ENCODE peak calls at places on chromosomes 1 and 21, in five cellular contexts. One of them, this sample, is unnamed.
A peak's percentile ranks its signal among the peaks of the same experiment; 100 is the strongest.

GRCh38 chr1:7770939-7771672 is at the start of gene VAMP3:
- DNase-seq in right atrium auricular region: peak; percentile 88
- DNase-seq in trophoblast cell: peak; percentile 69
- DNase-seq in stimulated activated CD4-positive, alpha-beta T cell treated with anti-CD3 and anti-CD28 coated beads, Interleukin-4, amount 100 ng/mL, for 1 hour: peak; percentile 87
- DNase-seq in nucleus accumbens: peak; percentile 79
- DNase-seq in this sample: peak; percentile 86

GRCh38 chr1:200234938-200235337 is 174.9 kb downstream of the ZNF281 start:
- DNase-seq in right atrium auricular region: no peak
- DNase-seq in trophoblast cell: no peak
- DNase-seq in stimulated activated CD4-positive, alpha-beta T cell treated with anti-CD3 and anti-CD28 coated beads, Interleukin-4, amount 100 ng/mL, for 1 hour: no peak
- DNase-seq in nucleus accumbens: no peak
- DNase-seq in this sample: no peak

GRCh38 chr1:230031131-230031530 is 35.9 kb upstream of the GALNT2 start:
- DNase-seq in right atrium auricular region: no peak
- DNase-seq in trophoblast cell: peak; percentile 21
- DNase-seq in stimulated activated CD4-positive, alpha-beta T cell treated with anti-CD3 and anti-CD28 coated beads, Interleukin-4, amount 100 ng/mL, for 1 hour: no peak
- DNase-seq in nucleus accumbens: no peak
- DNase-seq in this sample: no peak

GRCh38 chr1:115537415-115537814 is 104.4 kb upstream of the VANGL1 start:
- DNase-seq in right atrium auricular region: no peak
- DNase-seq in trophoblast cell: no peak
- DNase-seq in stimulated activated CD4-positive, alpha-beta T cell treated with anti-CD3 and anti-CD28 coated beads, Interleukin-4, amount 100 ng/mL, for 1 hour: no peak
- DNase-seq in nucleus accumbens: no peak
- DNase-seq in this sample: no peak

GRCh38 chr21:45264146-45264918 is 23.4 kb downstream of the POFUT2 start:
- DNase-seq in right atrium auricular region: no peak
- DNase-seq in trophoblast cell: no peak
- DNase-seq in stimulated activated CD4-positive, alpha-beta T cell treated with anti-CD3 and anti-CD28 coated beads, Interleukin-4, amount 100 ng/mL, for 1 hour: no peak
- DNase-seq in nucleus accumbens: no peak
- DNase-seq in this sample: no peak

GRCh38 chr1:43427524-43427923 is 26.2 kb downstream of the HYI start:
- DNase-seq in right atrium auricular region: no peak
- DNase-seq in trophoblast cell: no peak
- DNase-seq in stimulated activated CD4-positive, alpha-beta T cell treated with anti-CD3 and anti-CD28 coated beads, Interleukin-4, amount 100 ng/mL, for 1 hour: no peak
- DNase-seq in nucleus accumbens: no peak
- DNase-seq in this sample: no peak

GRCh38 chr1:109977657-109978378 is 6.7 kb upstream of the AHCYL1 start:
- DNase-seq in right atrium auricular region: peak; percentile 79
- DNase-seq in trophoblast cell: no peak
- DNase-seq in stimulated activated CD4-positive, alpha-beta T cell treated with anti-CD3 and anti-CD28 coated beads, Interleukin-4, amount 100 ng/mL, for 1 hour: no peak
- DNase-seq in nucleus accumbens: no peak
- DNase-seq in this sample: no peak

GRCh38 chr1:220137006-220137794 is 43.3 kb downstream of the IARS2 start:
- DNase-seq in right atrium auricular region: no peak
- DNase-seq in trophoblast cell: no peak
- DNase-seq in stimulated activated CD4-positive, alpha-beta T cell treated with anti-CD3 and anti-CD28 coated beads, Interleukin-4, amount 100 ng/mL, for 1 hour: no peak
- DNase-seq in nucleus accumbens: no peak
- DNase-seq in this sample: no peak

GRCh38 chr1:10484519-10484918 is 9.8 kb downstream of the PEX14 start:
- DNase-seq in right atrium auricular region: no peak
- DNase-seq in trophoblast cell: no peak
- DNase-seq in stimulated activated CD4-positive, alpha-beta T cell treated with anti-CD3 and anti-CD28 coated beads, Interleukin-4, amount 100 ng/mL, for 1 hour: no peak
- DNase-seq in nucleus accumbens: no peak
- DNase-seq in this sample: no peak

GRCh38 chr1:45827256-45827655 is 23.8 kb downstream of the MAST2 start:
- DNase-seq in right atrium auricular region: no peak
- DNase-seq in trophoblast cell: no peak
- DNase-seq in stimulated activated CD4-positive, alpha-beta T cell treated with anti-CD3 and anti-CD28 coated beads, Interleukin-4, amount 100 ng/mL, for 1 hour: no peak
- DNase-seq in nucleus accumbens: no peak
- DNase-seq in this sample: no peak

GRCh38 chr1:33424610-33425009 is 6.3 kb downstream of the PHC2 start:
- DNase-seq in right atrium auricular region: no peak
- DNase-seq in trophoblast cell: no peak
- DNase-seq in stimulated activated CD4-positive, alpha-beta T cell treated with anti-CD3 and anti-CD28 coated beads, Interleukin-4, amount 100 ng/mL, for 1 hour: no peak
- DNase-seq in nucleus accumbens: no peak
- DNase-seq in this sample: no peak

GRCh38 chr1:91798741-91799140 is 87.2 kb downstream of the TGFBR3 start:
- DNase-seq in right atrium auricular region: no peak
- DNase-seq in trophoblast cell: no peak
- DNase-seq in stimulated activated CD4-positive, alpha-beta T cell treated with anti-CD3 and anti-CD28 coated beads, Interleukin-4, amount 100 ng/mL, for 1 hour: no peak
- DNase-seq in nucleus accumbens: no peak
- DNase-seq in this sample: no peak

GRCh38 chr1:3378411-3379208 is 75.9 kb upstream of the ARHGEF16 start:
- DNase-seq in right atrium auricular region: no peak
- DNase-seq in trophoblast cell: no peak
- DNase-seq in stimulated activated CD4-positive, alpha-beta T cell treated with anti-CD3 and anti-CD28 coated beads, Interleukin-4, amount 100 ng/mL, for 1 hour: no peak
- DNase-seq in nucleus accumbens: no peak
- DNase-seq in this sample: no peak

GRCh38 chr1:157325220-157325619 is 187.0 kb upstream of the ETV3 start:
- DNase-seq in right atrium auricular region: no peak
- DNase-seq in trophoblast cell: peak; percentile 9
- DNase-seq in stimulated activated CD4-positive, alpha-beta T cell treated with anti-CD3 and anti-CD28 coated beads, Interleukin-4, amount 100 ng/mL, for 1 hour: no peak
- DNase-seq in nucleus accumbens: no peak
- DNase-seq in this sample: no peak

GRCh38 chr1:196623079-196623478 is 14.8 kb upstream of the KCNT2 start:
- DNase-seq in right atrium auricular region: no peak
- DNase-seq in trophoblast cell: no peak
- DNase-seq in stimulated activated CD4-positive, alpha-beta T cell treated with anti-CD3 and anti-CD28 coated beads, Interleukin-4, amount 100 ng/mL, for 1 hour: no peak
- DNase-seq in nucleus accumbens: no peak
- DNase-seq in this sample: no peak

GRCh38 chr21:36547464-36547863 is 67.5 kb upstream of the CLDN14 start:
- DNase-seq in right atrium auricular region: no peak
- DNase-seq in trophoblast cell: no peak
- DNase-seq in stimulated activated CD4-positive, alpha-beta T cell treated with anti-CD3 and anti-CD28 coated beads, Interleukin-4, amount 100 ng/mL, for 1 hour: no peak
- DNase-seq in nucleus accumbens: no peak
- DNase-seq in this sample: no peak

GRCh38 chr1:232223309-232223708 is 406.6 kb downstream of the SIPA1L2 start:
- DNase-seq in right atrium auricular region: no peak
- DNase-seq in trophoblast cell: no peak
- DNase-seq in stimulated activated CD4-positive, alpha-beta T cell treated with anti-CD3 and anti-CD28 coated beads, Interleukin-4, amount 100 ng/mL, for 1 hour: no peak
- DNase-seq in nucleus accumbens: no peak
- DNase-seq in this sample: no peak

GRCh38 chr1:64265141-64265540 is 61.7 kb downstream of the UBE2U start:
- DNase-seq in right atrium auricular region: no peak
- DNase-seq in trophoblast cell: no peak
- DNase-seq in stimulated activated CD4-positive, alpha-beta T cell treated with anti-CD3 and anti-CD28 coated beads, Interleukin-4, amount 100 ng/mL, for 1 hour: no peak
- DNase-seq in nucleus accumbens: no peak
- DNase-seq in this sample: no peak

GRCh38 chr21:27132270-27132669 is 165.4 kb upstream of the ADAMTS5 start:
- DNase-seq in right atrium auricular region: no peak
- DNase-seq in trophoblast cell: no peak
- DNase-seq in stimulated activated CD4-positive, alpha-beta T cell treated with anti-CD3 and anti-CD28 coated beads, Interleukin-4, amount 100 ng/mL, for 1 hour: no peak
- DNase-seq in nucleus accumbens: no peak
- DNase-seq in this sample: no peak

GRCh38 chr21:36254106-36254941 is 65.7 kb upstream of the MORC3 start:
- DNase-seq in right atrium auricular region: no peak
- DNase-seq in trophoblast cell: no peak
- DNase-seq in stimulated activated CD4-positive, alpha-beta T cell treated with anti-CD3 and anti-CD28 coated beads, Interleukin-4, amount 100 ng/mL, for 1 hour: no peak
- DNase-seq in nucleus accumbens: no peak
- DNase-seq in this sample: no peak

GRCh38 chr1:2025491-2025981 is 6.4 kb downstream of the GABRD start:
- DNase-seq in right atrium auricular region: no peak
- DNase-seq in trophoblast cell: no peak
- DNase-seq in stimulated activated CD4-positive, alpha-beta T cell treated with anti-CD3 and anti-CD28 coated beads, Interleukin-4, amount 100 ng/mL, for 1 hour: no peak
- DNase-seq in nucleus accumbens: no peak
- DNase-seq in this sample: no peak

GRCh38 chr1:245881767-245882391 is 625.2 kb downstream of the SMYD3 start:
- DNase-seq in right atrium auricular region: no peak
- DNase-seq in trophoblast cell: no peak
- DNase-seq in stimulated activated CD4-positive, alpha-beta T cell treated with anti-CD3 and anti-CD28 coated beads, Interleukin-4, amount 100 ng/mL, for 1 hour: no peak
- DNase-seq in nucleus accumbens: no peak
- DNase-seq in this sample: no peak

GRCh38 chr1:48674641-48675040 is 102.0 kb downstream of the BEND5 start:
- DNase-seq in right atrium auricular region: no peak
- DNase-seq in trophoblast cell: no peak
- DNase-seq in stimulated activated CD4-positive, alpha-beta T cell treated with anti-CD3 and anti-CD28 coated beads, Interleukin-4, amount 100 ng/mL, for 1 hour: no peak
- DNase-seq in nucleus accumbens: no peak
- DNase-seq in this sample: no peak

GRCh38 chr21:46155514-46156377 is at the start of gene FTCD:
- DNase-seq in right atrium auricular region: no peak
- DNase-seq in trophoblast cell: no peak
- DNase-seq in stimulated activated CD4-positive, alpha-beta T cell treated with anti-CD3 and anti-CD28 coated beads, Interleukin-4, amount 100 ng/mL, for 1 hour: no peak
- DNase-seq in nucleus accumbens: no peak
- DNase-seq in this sample: no peak

GRCh38 chr1:93817819-93818569 is 61.0 kb downstream of the DNTTIP2 start:
- DNase-seq in right atrium auricular region: no peak
- DNase-seq in trophoblast cell: peak; percentile 90
- DNase-seq in stimulated activated CD4-positive, alpha-beta T cell treated with anti-CD3 and anti-CD28 coated beads, Interleukin-4, amount 100 ng/mL, for 1 hour: no peak
- DNase-seq in nucleus accumbens: no peak
- DNase-seq in this sample: no peak

GRCh38 chr1:211484738-211485479 is 7.1 kb downstream of the RD3 start:
- DNase-seq in right atrium auricular region: no peak
- DNase-seq in trophoblast cell: no peak
- DNase-seq in stimulated activated CD4-positive, alpha-beta T cell treated with anti-CD3 and anti-CD28 coated beads, Interleukin-4, amount 100 ng/mL, for 1 hour: no peak
- DNase-seq in nucleus accumbens: no peak
- DNase-seq in this sample: no peak

GRCh38 chr1:62493656-62494055 is 56.8 kb downstream of the USP1 start:
- DNase-seq in right atrium auricular region: no peak
- DNase-seq in trophoblast cell: no peak
- DNase-seq in stimulated activated CD4-positive, alpha-beta T cell treated with anti-CD3 and anti-CD28 coated beads, Interleukin-4, amount 100 ng/mL, for 1 hour: no peak
- DNase-seq in nucleus accumbens: no peak
- DNase-seq in this sample: no peak

GRCh38 chr1:154866995-154867795 is 2.9 kb downstream of the KCNN3 start:
- DNase-seq in right atrium auricular region: peak; percentile 69
- DNase-seq in trophoblast cell: peak; percentile 55
- DNase-seq in stimulated activated CD4-positive, alpha-beta T cell treated with anti-CD3 and anti-CD28 coated beads, Interleukin-4, amount 100 ng/mL, for 1 hour: peak; percentile 37
- DNase-seq in nucleus accumbens: peak; percentile 28
- DNase-seq in this sample: peak; percentile 25

GRCh38 chr1:155022927-155023236 is 10.7 kb downstream of the DCST2 start:
- DNase-seq in right atrium auricular region: no peak
- DNase-seq in trophoblast cell: no peak
- DNase-seq in stimulated activated CD4-positive, alpha-beta T cell treated with anti-CD3 and anti-CD28 coated beads, Interleukin-4, amount 100 ng/mL, for 1 hour: no peak
- DNase-seq in nucleus accumbens: no peak
- DNase-seq in this sample: no peak

GRCh38 chr1:107702946-107703571 is 261.9 kb downstream of the VAV3 start:
- DNase-seq in right atrium auricular region: no peak
- DNase-seq in trophoblast cell: no peak
- DNase-seq in stimulated activated CD4-positive, alpha-beta T cell treated with anti-CD3 and anti-CD28 coated beads, Interleukin-4, amount 100 ng/mL, for 1 hour: no peak
- DNase-seq in nucleus accumbens: no peak
- DNase-seq in this sample: no peak

GRCh38 chr1:162878000-162878596 is 17.1 kb upstream of the CCDC190 start:
- DNase-seq in right atrium auricular region: no peak
- DNase-seq in trophoblast cell: peak; percentile 52
- DNase-seq in stimulated activated CD4-positive, alpha-beta T cell treated with anti-CD3 and anti-CD28 coated beads, Interleukin-4, amount 100 ng/mL, for 1 hour: no peak
- DNase-seq in nucleus accumbens: peak; percentile 3
- DNase-seq in this sample: peak; percentile 14

GRCh38 chr1:6646499-6647148 is 22.0 kb downstream of the THAP3 start:
- DNase-seq in right atrium auricular region: no peak
- DNase-seq in trophoblast cell: no peak
- DNase-seq in stimulated activated CD4-positive, alpha-beta T cell treated with anti-CD3 and anti-CD28 coated beads, Interleukin-4, amount 100 ng/mL, for 1 hour: no peak
- DNase-seq in nucleus accumbens: no peak
- DNase-seq in this sample: no peak